ENCODE peak calls at places on chromosomes 5 and 9, in eight cellular contexts. X, A, R, N, T, S, P and D are unnamed samples.

GRCh38 chr9:130922815-130923610 is 16.0 kb downstream of the FIBCD1 start:
- DNase-seq in A (no peak), T (no peak), N (no peak), R (no peak), X (no peak), S (no peak), P (no peak), D (no peak)

GRCh38 chr5:180332051-180332517 is 21.1 kb downstream of the GFPT2 start:
- DNase-seq in A (no peak), S (no peak), R (no peak), T (peak), X (peak), N (no peak), P (peak), D (no peak)

GRCh38 chr9:121962421-121962820 is 130.7 kb downstream of the TTLL11 start:
- DNase-seq in S (no peak), R (no peak), P (no peak), T (no peak), A (no peak), X (no peak), N (no peak), D (no peak)

GRCh38 chr9:115106001-115106400 is 12.0 kb downstream of the TNC start:
- DNase-seq in N (no peak), T (no peak), R (no peak), A (no peak), P (peak), X (no peak), S (no peak), D (no peak)

GRCh38 chr5:72693001-72693442 is 123.4 kb upstream of the TNPO1 start:
- DNase-seq in X (no peak), T (no peak), S (no peak), N (no peak), R (no peak), A (no peak), P (no peak), D (no peak)

GRCh38 chr9:18688581-18688980 is 214.6 kb downstream of the ADAMTSL1 start:
- DNase-seq in X (no peak), T (no peak), P (no peak), N (no peak), R (no peak), S (no peak), A (no peak), D (no peak)

GRCh38 chr5:126280343-126280742 is 142.9 kb upstream of the GRAMD2B start:
- DNase-seq in A (no peak), N (no peak), R (no peak), T (no peak), P (no peak), X (no peak), S (no peak), D (no peak)

GRCh38 chr5:79200573-79201183 is 35.3 kb upstream of the JMY start:
- DNase-seq in N (no peak), P (peak), R (peak), X (no peak), T (no peak), A (peak), S (no peak), D (no peak)

GRCh38 chr9:9079473-9079872 is 1279.9 kb upstream of the DMAC1 start:
- DNase-seq in X (no peak), A (no peak), T (no peak), S (no peak), N (no peak), R (no peak), P (no peak), D (no peak)

GRCh38 chr9:98281281-98281680 is 25.8 kb upstream of the TBC1D2 start:
- DNase-seq in S (no peak), X (no peak), T (no peak), A (no peak), R (no peak), N (no peak), P (no peak), D (no peak)

GRCh38 chr9:14616188-14616982 is 76.8 kb downstream of the ZDHHC21 start:
- DNase-seq in A (peak), X (no peak), N (peak), S (no peak), R (peak), T (no peak), P (peak), D (peak)

GRCh38 chr5:151058891-151059611 is 21.8 kb downstream of the TNIP1 start:
- DNase-seq in N (no peak), A (no peak), P (no peak), R (no peak), T (peak), X (no peak), S (no peak), D (no peak)

GRCh38 chr9:38683336-38683735 is 36.6 kb downstream of the FAM240B start:
- DNase-seq in A (no peak), S (no peak), X (no peak), T (no peak), N (no peak), P (no peak), R (no peak), D (no peak)

GRCh38 chr9:127049044-127049443 is 73.4 kb downstream of the ANGPTL2 start:
- DNase-seq in R (peak), A (no peak), P (peak), T (no peak), X (no peak), N (peak), S (peak), D (peak)

GRCh38 chr9:136769710-136770191 is 5.4 kb upstream of the LCN15 start:
- DNase-seq in N (peak), X (peak), A (peak), R (peak), S (peak), P (peak), T (peak), D (no peak)

GRCh38 chr5:170179626-170180025 is 53.2 kb upstream of the C5orf58 start:
- DNase-seq in X (no peak), T (no peak), N (no peak), A (no peak), R (no peak), S (no peak), P (no peak), D (no peak)

GRCh38 chr9:98360176-98360708 is 104.8 kb upstream of the TBC1D2 start:
- DNase-seq in A (no peak), P (no peak), T (no peak), R (no peak), N (no peak), X (no peak), S (no peak), D (no peak)

GRCh38 chr9:36193049-36193448 is 2.3 kb downstream of the CLTA start:
- DNase-seq in R (no peak), P (no peak), X (no peak), S (no peak), N (no peak), T (no peak), A (no peak), D (no peak)

GRCh38 chr5:73189816-73190451 is 16.9 kb downstream of the TMEM174 start:
- DNase-seq in S (no peak), P (no peak), X (peak), A (no peak), R (no peak), T (no peak), N (peak), D (no peak)